ENCODE peak calls at places on chromosome 10, in ten cellular contexts. S is activated naive CD8-positive, alpha-beta T cell treated with anti-CD3 and anti-CD28 coated beads, Interleukin-2, amount 50 U/mL, for 16 hours; A is KG1; G is neuronal stem cell; B is T-helper 1 cell; Q is germinal center; O is H54; K is NCI-H1105; Z is A549; V is nephron progenitor cell. U is an unnamed sample.

GRCh38 chr10:89283988-89284475 is 17.8 kb upstream of the IFIT2 start:
- DNase-seq in S (no peak), A (no peak), G (no peak), B (no peak), Q (no peak), O (no peak), K (no peak), Z (peak), V (peak), U (no peak)

GRCh38 chr10:20633721-20634120 is 263.4 kb downstream of the NEBL start:
- DNase-seq in S (no peak), A (no peak), G (no peak), B (no peak), Q (no peak), O (no peak), K (no peak), Z (no peak), V (no peak), U (no peak)

GRCh38 chr10:20871970-20872369 is 25.1 kb downstream of the NEBL start:
- DNase-seq in S (no peak), A (no peak), G (no peak), B (no peak), Q (no peak), O (no peak), K (peak), Z (no peak), V (no peak), U (no peak)

GRCh38 chr10:128144547-128144946 is 18.3 kb upstream of the MKI67 start:
- DNase-seq in S (no peak), A (no peak), G (no peak), B (no peak), Q (no peak), O (no peak), K (no peak), Z (no peak), V (no peak), U (no peak)

GRCh38 chr10:42984761-42985325 is 92.0 kb upstream of the RET start:
- DNase-seq in S (no peak), A (no peak), G (no peak), B (no peak), Q (no peak), O (no peak), K (no peak), Z (no peak), V (no peak), U (peak)

GRCh38 chr10:69663548-69663947 is 33.5 kb downstream of the FAM241B start:
- DNase-seq in S (no peak), A (no peak), G (no peak), B (no peak), Q (peak), O (no peak), K (no peak), Z (no peak), V (no peak), U (peak)

GRCh38 chr10:102408728-102409603 is 9.6 kb downstream of the PSD start:
- DNase-seq in S (peak), A (no peak), G (no peak), B (peak), Q (peak), O (no peak), K (no peak), Z (no peak), V (peak), U (no peak)

GRCh38 chr10:15373199-15373598 is 2.1 kb upstream of the FAM171A1 start:
- DNase-seq in S (no peak), A (no peak), G (no peak), B (no peak), Q (no peak), O (no peak), K (no peak), Z (no peak), V (no peak), U (no peak)

GRCh38 chr10:63573068-63573697 is 52.0 kb downstream of the REEP3 start:
- DNase-seq in S (no peak), A (no peak), G (no peak), B (peak), Q (no peak), O (no peak), K (no peak), Z (no peak), V (no peak), U (peak)

GRCh38 chr10:129727495-129727894 is 236.6 kb downstream of the EBF3 start:
- DNase-seq in S (no peak), A (no peak), G (no peak), B (no peak), Q (no peak), O (no peak), K (no peak), Z (no peak), V (no peak), U (no peak)

GRCh38 chr10:70034252-70034651 is 18.4 kb upstream of the MACROH2A2 start:
- DNase-seq in S (no peak), A (no peak), G (no peak), B (no peak), Q (no peak), O (no peak), K (no peak), Z (no peak), V (no peak), U (no peak)

GRCh38 chr10:1266033-1266802 is 210.0 kb downstream of the WDR37 start:
- DNase-seq in S (no peak), A (no peak), G (no peak), B (no peak), Q (no peak), O (no peak), K (no peak), Z (no peak), V (no peak), U (no peak)

GRCh38 chr10:70430489-70431445 is 10.7 kb downstream of the NODAL start:
- DNase-seq in S (no peak), A (no peak), G (no peak), B (no peak), Q (no peak), O (no peak), K (no peak), Z (peak), V (no peak), U (no peak)

GRCh38 chr10:122116331-122116730 is 127.4 kb downstream of the TACC2 start:
- DNase-seq in S (no peak), A (no peak), G (no peak), B (no peak), Q (no peak), O (no peak), K (no peak), Z (peak), V (no peak), U (no peak)

GRCh38 chr10:85317827-85318226 is 989.4 kb downstream of the CCSER2 start:
- DNase-seq in S (no peak), A (no peak), G (no peak), B (no peak), Q (no peak), O (no peak), K (no peak), Z (no peak), V (no peak), U (no peak)

GRCh38 chr10:70927221-70927943 is 39.0 kb upstream of the PCBD1 start:
- DNase-seq in S (no peak), A (no peak), G (no peak), B (no peak), Q (no peak), O (no peak), K (no peak), Z (no peak), V (no peak), U (no peak)

GRCh38 chr10:69338547-69339450 is 60.5 kb downstream of the HK1 start:
- DNase-seq in S (no peak), A (no peak), G (no peak), B (no peak), Q (no peak), O (no peak), K (no peak), Z (no peak), V (no peak), U (no peak)

GRCh38 chr10:127983701-127984100 is 76.8 kb downstream of the PTPRE start:
- DNase-seq in S (no peak), A (no peak), G (no peak), B (peak), Q (no peak), O (no peak), K (no peak), Z (no peak), V (no peak), U (no peak)

GRCh38 chr10:133088524-133089460 is 1.1 kb downstream of the ADGRA1 start:
- DNase-seq in S (no peak), A (no peak), G (no peak), B (no peak), Q (no peak), O (no peak), K (no peak), Z (no peak), V (peak), U (no peak)

GRCh38 chr10:130020651-130021372 is 56.7 kb upstream of the EBF3 start:
- DNase-seq in S (no peak), A (no peak), G (no peak), B (no peak), Q (no peak), O (no peak), K (no peak), Z (no peak), V (no peak), U (no peak)

GRCh38 chr10:132408367-132408781 is 11.4 kb downstream of the PWWP2B start:
- DNase-seq in S (no peak), A (no peak), G (no peak), B (no peak), Q (no peak), O (no peak), K (no peak), Z (no peak), V (peak), U (no peak)

GRCh38 chr10:72784551-72785421 is 92.8 kb downstream of the MCU start:
- DNase-seq in S (no peak), A (no peak), G (peak), B (no peak), Q (no peak), O (peak), K (no peak), Z (peak), V (peak), U (peak)

GRCh38 chr10:18737236-18737635 is 78.0 kb downstream of the ARL5B start:
- DNase-seq in S (no peak), A (no peak), G (no peak), B (no peak), Q (no peak), O (no peak), K (no peak), Z (no peak), V (no peak), U (no peak)

U was measured in HAP-1.